ENCODE peak calls at places on chromosomes 13 and 19, in seven cellular contexts. K is CD4-positive, alpha-beta memory T cell; J is pancreas; C is stomach; N is CD8-positive, alpha-beta memory T cell; E is thoracic aorta; L is IMR-90. I is an unnamed sample.
A peak's percentile ranks its signal among the peaks of the same experiment; 100 is the strongest.

GRCh38 chr13:39259371-39259770 is 221.1 kb downstream of the NHLRC3 start:
- DNase-seq in K (no peak), J (no peak), C (no peak), N (no peak), E (no peak), L (no peak), I (no peak)

GRCh38 chr13:91369432-91369831 is 21.9 kb downstream of the MIR17HG start:
- DNase-seq in K (no peak), J (no peak), C (no peak), N (no peak), E (no peak), L (peak; percentile 28), I (no peak)

GRCh38 chr19:7348587-7349230 is at the start of gene ARHGEF18:
- DNase-seq in K (peak; percentile 62), J (peak; percentile 41), C (no peak), N (peak; percentile 56), E (no peak), L (no peak), I (peak; percentile 93)

GRCh38 chr19:8611890-8612806 is 1.6 kb upstream of the ADAMTS10 start:
- DNase-seq in K (no peak), J (no peak), C (no peak), N (no peak), E (peak; percentile 63), L (peak; percentile 66), I (peak; percentile 64)

GRCh38 chr19:29376855-29377354 is 148.9 kb upstream of the VSTM2B start:
- DNase-seq in K (no peak), J (no peak), C (peak; percentile 21), N (no peak), E (no peak), L (no peak), I (peak; percentile 21)

GRCh38 chr19:14118165-14119051 is 846 bp upstream of the PRKACA start:
- DNase-seq in K (peak; percentile 84), J (peak; percentile 69), C (peak; percentile 63), N (peak; percentile 48), E (no peak), L (peak; percentile 75), I (peak; percentile 49)

GRCh38 chr19:9847087-9847671 is 12.1 kb downstream of the PIN1 start:
- DNase-seq in K (no peak), J (no peak), C (peak; percentile 34), N (no peak), E (peak; percentile 41), L (peak; percentile 97), I (peak; percentile 51)

GRCh38 chr19:10143700-10144099 is 24.0 kb upstream of the EIF3G start:
- DNase-seq in K (no peak), J (no peak), C (no peak), N (no peak), E (no peak), L (no peak), I (peak; percentile 23)

GRCh38 chr13:28049215-28049614 is 51.2 kb downstream of the FLT3 start:
- DNase-seq in K (no peak), J (no peak), C (no peak), N (no peak), E (no peak), L (no peak), I (no peak)

GRCh38 chr13:93254775-93255174 is 28.2 kb downstream of the GPC6 start:
- DNase-seq in K (no peak), J (no peak), C (no peak), N (no peak), E (no peak), L (no peak), I (no peak)

GRCh38 chr13:40963927-40964326 is 55.2 kb downstream of the ELF1 start:
- DNase-seq in K (no peak), J (no peak), C (no peak), N (no peak), E (no peak), L (peak; percentile 66), I (no peak)

GRCh38 chr13:27182844-27183497 is 11.4 kb upstream of the USP12 start:
- DNase-seq in K (no peak), J (no peak), C (peak; percentile 43), N (no peak), E (peak; percentile 66), L (peak; percentile 95), I (no peak)

GRCh38 chr13:36839281-36839680 is 20.3 kb downstream of the RFXAP start:
- DNase-seq in K (no peak), J (no peak), C (no peak), N (no peak), E (no peak), L (no peak), I (no peak)

GRCh38 chr19:29040951-29041350 is 172.0 kb downstream of the UQCRFS1 start:
- DNase-seq in K (no peak), J (no peak), C (no peak), N (no peak), E (no peak), L (no peak), I (no peak)

GRCh38 chr19:7912697-7913564 is 1.7 kb upstream of the TGFBR3L start:
- DNase-seq in K (peak; percentile 23), J (peak; percentile 55), C (no peak), N (no peak), E (no peak), L (no peak), I (peak; percentile 43)

GRCh38 chr13:78608705-78609463 is 5.5 kb upstream of the POU4F1 start:
- DNase-seq in K (no peak), J (peak; percentile 60), C (no peak), N (no peak), E (no peak), L (no peak), I (no peak)

GRCh38 chr13:98141938-98142426 is 912 bp upstream of the FARP1 start:
- DNase-seq in K (no peak), J (peak; percentile 71), C (peak; percentile 27), N (no peak), E (no peak), L (no peak), I (no peak)

GRCh38 chr13:48769107-48769704 is 115.5 kb downstream of the CYSLTR2 start:
- DNase-seq in K (peak; percentile 85), J (no peak), C (peak; percentile 90), N (peak; percentile 75), E (peak; percentile 85), L (peak; percentile 91), I (no peak)

GRCh38 chr13:35818577-35819165 is 312.5 kb downstream of the DCLK1 start:
- DNase-seq in K (no peak), J (no peak), C (no peak), N (no peak), E (no peak), L (peak; percentile 60), I (no peak)

GRCh38 chr19:395467-395866 is 13.5 kb downstream of the C2CD4C start:
- DNase-seq in K (no peak), J (no peak), C (no peak), N (no peak), E (no peak), L (no peak), I (no peak)

DNA sequence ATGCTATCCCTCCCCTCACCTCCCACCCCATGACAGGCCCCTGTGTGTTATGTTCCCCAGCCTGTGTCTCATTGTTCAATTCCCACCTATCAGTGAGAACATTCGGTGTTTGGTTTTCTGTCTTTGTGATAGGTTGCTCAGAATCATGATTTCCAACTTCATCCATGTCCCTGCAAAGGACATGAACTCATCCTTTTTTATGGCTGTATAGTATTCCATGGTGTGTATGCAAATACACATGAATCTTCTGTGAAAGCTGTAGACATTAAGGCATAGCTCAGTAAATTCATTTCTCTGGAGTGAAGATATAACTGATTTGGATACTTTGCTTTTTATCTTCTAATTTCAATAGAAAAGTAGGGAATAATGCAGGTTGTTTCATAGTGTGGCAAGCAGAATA is 125.8 kb upstream of the C1QTNF9B start:
- DNase-seq in K (no peak), J (no peak), C (no peak), N (no peak), E (no peak), L (no peak), I (no peak)
- H3K4me1 ChIP-seq in K (no peaks in the 10 kb centered on the region), J (no peaks in the 10 kb centered on the region), C (no peaks in the 10 kb centered on the region), N (no peaks in the 10 kb centered on the region), E (no peaks in the 10 kb centered on the region), L (no peaks in the 10 kb centered on the region), I (no peaks in the 10 kb centered on the region)

GRCh38 chr19:1618157-1619093 is 13.2 kb upstream of the UQCR11 start:
- DNase-seq in K (peak; percentile 39), J (no peak), C (peak; percentile 39), N (no peak), E (no peak), L (no peak), I (peak; percentile 63)
- H3K4me1 ChIP-seq in K (peaks cover 12% of the 10 kb centered on the region), J (no peaks in the 10 kb centered on the region), C (no peaks in the 10 kb centered on the region), N (no peaks in the 10 kb centered on the region), E (no peaks in the 10 kb centered on the region), L (no peaks in the 10 kb centered on the region), I (no peaks in the 10 kb centered on the region)

DNA sequence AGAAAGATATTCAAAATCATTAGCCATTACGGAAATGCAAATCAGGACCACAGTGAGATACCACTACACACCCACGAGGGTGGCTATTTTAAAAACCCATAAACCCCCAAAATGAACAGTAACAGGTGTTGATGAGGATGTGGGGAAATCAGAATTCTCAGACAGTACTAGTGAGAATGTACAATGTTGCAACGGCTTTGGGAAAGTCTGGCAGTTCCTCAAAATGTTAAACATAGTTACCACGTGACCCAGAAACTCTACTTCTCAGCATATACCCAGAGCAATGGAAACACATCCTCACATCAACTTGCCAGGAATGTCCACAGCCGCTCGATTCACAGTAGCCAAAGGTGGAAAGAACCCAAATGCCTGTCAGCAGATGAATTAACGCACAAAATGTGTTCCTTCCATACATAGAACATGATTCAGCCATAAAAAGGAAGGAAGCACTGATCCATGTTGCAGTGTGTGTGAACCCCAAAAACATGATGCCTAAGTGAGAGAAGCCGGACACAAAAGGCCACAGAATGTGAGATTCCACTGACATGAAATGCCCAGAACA is 7.0 kb downstream of the PLVAP start:
- DNase-seq in K (no peak), J (no peak), C (no peak), N (no peak), E (no peak), L (peak; percentile 58), I (no peak)
- H3K4me1 ChIP-seq in K (no peaks in the 10 kb centered on the region), J (no peaks in the 10 kb centered on the region), C (no peaks in the 10 kb centered on the region), N (no peaks in the 10 kb centered on the region), E (peaks cover 3% of the 10 kb centered on the region), L (peaks cover 3% of the 10 kb centered on the region), I (no peaks in the 10 kb centered on the region)

GRCh38 chr19:40235238-40236025 is 8.9 kb upstream of the CCNP start:
- DNase-seq in K (no peak), J (no peak), C (no peak), N (no peak), E (no peak), L (no peak), I (no peak)

GRCh38 chr19:40237791-40238190 is 11.3 kb upstream of the CCNP start:
- DNase-seq in K (no peak), J (no peak), C (no peak), N (no peak), E (no peak), L (no peak), I (no peak)

GRCh38 chr19:40236366-40236765 is 9.9 kb upstream of the CCNP start:
- DNase-seq in K (no peak), J (no peak), C (no peak), N (no peak), E (no peak), L (no peak), I (no peak)

GRCh38 chr19:40234429-40235237 is 8.1 kb upstream of the CCNP start:
- DNase-seq in K (no peak), J (no peak), C (no peak), N (no peak), E (no peak), L (no peak), I (no peak)

DNA sequence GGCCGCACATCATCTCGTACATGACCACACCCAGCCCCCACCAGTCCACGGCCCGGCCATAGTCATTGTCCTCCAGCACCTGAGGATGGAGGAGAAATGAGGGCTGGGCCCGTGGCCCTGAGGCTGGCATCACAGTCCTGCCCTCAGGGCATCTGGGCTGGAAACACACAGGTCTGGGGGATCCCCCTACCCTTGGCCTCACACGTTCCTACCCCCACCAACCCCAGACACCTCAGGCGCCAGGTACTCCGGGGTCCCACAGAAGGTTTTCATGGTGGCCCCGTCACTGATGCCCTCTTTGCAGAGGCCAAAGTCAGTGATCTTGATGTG is 9.5 kb upstream of the CCNP start:
- DNase-seq in K (no peak), J (no peak), C (no peak), N (no peak), E (no peak), L (no peak), I (no peak)
- H3K4me1 ChIP-seq in K (no peaks in the 10 kb centered on the region), J (no peaks in the 10 kb centered on the region), C (no peaks in the 10 kb centered on the region), N (no peaks in the 10 kb centered on the region), E (no peaks in the 10 kb centered on the region), L (peaks cover 11% of the 10 kb centered on the region), I (no peaks in the 10 kb centered on the region)